ENCODE peak calls at places on chromosomes 12 and 14, in nine cellular contexts. Z is brain microvascular endothelial cell; R is caudate nucleus; H is Peyer's patch; E is keratinocyte; P is cardiac muscle cell; O is CD4-positive, alpha-beta memory T cell; Y is mammary epithelial cell; I is RWPE2. S is an unnamed sample.

GRCh38 chr12:46682148-46682547 is 143.6 kb downstream of the SLC38A4 start:
- DNase-seq in Z (no peak), R (no peak), H (no peak), E (no peak), P (no peak), O (no peak), Y (no peak), I (no peak), S (no peak)

GRCh38 chr14:20179880-20180279 is 10.8 kb upstream of the OR11G2 start:
- DNase-seq in Z (no peak), R (no peak), H (no peak), E (no peak), P (no peak), O (no peak), Y (no peak), I (no peak), S (no peak)

GRCh38 chr12:127987199-127987901 is 279.6 kb upstream of the TMEM132C start:
- DNase-seq in Z (peak), R (no peak), H (no peak), E (no peak), P (peak), O (no peak), Y (no peak), I (no peak), S (no peak)

GRCh38 chr12:13238204-13238603 is 41.7 kb downstream of the EMP1 start:
- DNase-seq in Z (no peak), R (no peak), H (no peak), E (no peak), P (no peak), O (no peak), Y (no peak), I (no peak), S (no peak)

GRCh38 chr12:75360920-75361319 is 26.4 kb downstream of the GLIPR1L1 start:
- DNase-seq in Z (no peak), R (no peak), H (no peak), E (no peak), P (no peak), O (peak), Y (no peak), I (no peak), S (no peak)

GRCh38 chr12:107365703-107366102 is 272.4 kb upstream of the CRY1 start:
- DNase-seq in Z (no peak), R (no peak), H (no peak), E (no peak), P (no peak), O (no peak), Y (no peak), I (no peak), S (no peak)

GRCh38 chr14:34711169-34711568 is 3.2 kb downstream of the CFL2 start:
- DNase-seq in Z (peak), R (no peak), H (no peak), E (peak), P (peak), O (no peak), Y (peak), I (no peak), S (no peak)

GRCh38 chr12:68617160-68617926 is 6.6 kb downstream of the RAP1B start:
- DNase-seq in Z (peak), R (no peak), H (no peak), E (no peak), P (no peak), O (no peak), Y (peak), I (no peak), S (no peak)

GRCh38 chr14:95545769-95546168 is 10.9 kb downstream of the GLRX5 start:
- DNase-seq in Z (peak), R (no peak), H (no peak), E (peak), P (no peak), O (no peak), Y (peak), I (no peak), S (no peak)

GRCh38 chr12:132079190-132079589 is 64.9 kb downstream of the DDX51 start:
- DNase-seq in Z (no peak), R (no peak), H (no peak), E (no peak), P (no peak), O (no peak), Y (no peak), I (no peak), S (no peak)

GRCh38 chr12:6229823-6230222 is 29.6 kb downstream of the CD9 start:
- DNase-seq in Z (peak), R (peak), H (no peak), E (no peak), P (no peak), O (no peak), Y (peak), I (no peak), S (no peak)

GRCh38 chr12:130622803-130623202 is 93.3 kb downstream of the RIMBP2 start:
- DNase-seq in Z (no peak), R (no peak), H (no peak), E (no peak), P (no peak), O (no peak), Y (no peak), I (no peak), S (no peak)

GRCh38 chr14:101476931-101477553 is 84.3 kb upstream of the DIO3 start:
- DNase-seq in Z (no peak), R (no peak), H (peak), E (no peak), P (peak), O (no peak), Y (no peak), I (peak), S (no peak)

GRCh38 chr12:6145584-6145983 is 21.1 kb upstream of the VWF start:
- DNase-seq in Z (no peak), R (no peak), H (no peak), E (no peak), P (no peak), O (no peak), Y (no peak), I (no peak), S (no peak)

GRCh38 chr14:75257241-75257640 is 21.4 kb upstream of the FOS start:
- DNase-seq in Z (no peak), R (no peak), H (no peak), E (no peak), P (no peak), O (no peak), Y (peak), I (no peak), S (no peak)

GRCh38 chr12:12803186-12803585 is 10.0 kb upstream of the DDX47 start:
- DNase-seq in Z (peak), R (no peak), H (peak), E (peak), P (no peak), O (peak), Y (peak), I (peak), S (peak)

GRCh38 chr12:81692008-81692407 is 67.1 kb downstream of the PPFIA2 start:
- DNase-seq in Z (no peak), R (no peak), H (no peak), E (peak), P (no peak), O (no peak), Y (peak), I (no peak), S (no peak)

GRCh38 chr12:60168441-60168840 is 572.6 kb downstream of the SLC16A7 start:
- DNase-seq in Z (peak), R (no peak), H (no peak), E (no peak), P (no peak), O (no peak), Y (no peak), I (no peak), S (no peak)

GRCh38 chr12:12998248-12998647 is 1.8 kb downstream of the HEBP1 start:
- DNase-seq in Z (no peak), R (no peak), H (no peak), E (no peak), P (no peak), O (no peak), Y (no peak), I (no peak), S (no peak)

GRCh38 chr12:122097641-122098364 is 19.2 kb downstream of the MLXIP start:
- DNase-seq in Z (no peak), R (no peak), H (peak), E (no peak), P (peak), O (no peak), Y (no peak), I (no peak), S (no peak)

GRCh38 chr12:11607313-11608081 is 42.0 kb upstream of the ETV6 start:
- DNase-seq in Z (peak), R (no peak), H (peak), E (no peak), P (peak), O (no peak), Y (no peak), I (no peak), S (no peak)

GRCh38 chr12:31568498-31568897 is 22.4 kb downstream of the DENND5B start:
- DNase-seq in Z (no peak), R (no peak), H (no peak), E (no peak), P (no peak), O (no peak), Y (no peak), I (no peak), S (no peak)

GRCh38 chr14:87461704-87462103 is 531.3 kb downstream of the GALC start:
- DNase-seq in Z (no peak), R (no peak), H (no peak), E (no peak), P (peak), O (no peak), Y (no peak), I (no peak), S (no peak)

GRCh38 chr12:29611906-29612305 is 114.4 kb upstream of the OVCH1 start:
- DNase-seq in Z (peak), R (no peak), H (no peak), E (no peak), P (peak), O (no peak), Y (peak), I (no peak), S (no peak)

GRCh38 chr14:51846631-51847488 is 13.6 kb upstream of the GNG2 start:
- DNase-seq in Z (peak), R (peak), H (no peak), E (no peak), P (no peak), O (peak), Y (no peak), I (no peak), S (peak)

GRCh38 chr14:71139058-71139946 is 232.0 kb downstream of the PCNX1 start:
- DNase-seq in Z (peak), R (peak), H (peak), E (no peak), P (peak), O (peak), Y (peak), I (no peak), S (peak)

GRCh38 chr12:58919271-58920101 is 818 bp downstream of the LRIG3 start:
- DNase-seq in Z (peak), R (no peak), H (no peak), E (no peak), P (peak), O (no peak), Y (peak), I (no peak), S (no peak)

GRCh38 chr12:6929806-6930452 is 2.2 kb downstream of the ATN1 start:
- DNase-seq in Z (no peak), R (no peak), H (no peak), E (no peak), P (no peak), O (no peak), Y (no peak), I (no peak), S (no peak)

GRCh38 chr14:33762462-33762861 is 188.4 kb downstream of the EGLN3 start:
- DNase-seq in Z (no peak), R (no peak), H (no peak), E (no peak), P (no peak), O (no peak), Y (no peak), I (no peak), S (no peak)

GRCh38 chr12:57242329-57242690 is 8.7 kb downstream of the STAC3 start:
- DNase-seq in Z (no peak), R (no peak), H (peak), E (no peak), P (no peak), O (no peak), Y (no peak), I (peak), S (no peak)

DNA sequence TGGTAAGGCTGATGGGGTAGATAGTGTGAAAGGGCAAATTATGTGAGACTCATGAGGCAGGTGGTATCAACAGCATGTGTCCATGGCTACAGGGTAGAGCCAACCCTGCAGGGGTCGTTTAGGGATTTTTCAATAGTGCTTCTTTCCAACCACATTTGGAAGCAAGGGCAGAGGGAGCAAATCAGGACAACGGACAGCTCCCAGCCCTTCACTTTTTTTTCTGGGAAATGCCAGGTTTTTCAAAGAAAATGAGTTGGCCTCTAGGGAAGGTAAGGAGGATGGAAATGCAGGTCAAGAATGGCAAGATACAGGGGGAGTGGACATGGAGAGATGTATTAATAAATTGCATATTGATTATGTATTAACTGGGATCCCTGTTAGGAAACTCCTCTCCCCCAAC is 4.9 kb upstream of the CMA1 start:
- DNase-seq in Z (no peak), R (no peak), H (no peak), E (no peak), P (no peak), O (no peak), Y (no peak), I (no peak), S (no peak)
- H3K27ac ChIP-seq in Z (no peak), R (no peak), H (no peak), E (no peak), P (no peak), O (no peak), Y (no peak), I (no peak), S (no peak)

DNA sequence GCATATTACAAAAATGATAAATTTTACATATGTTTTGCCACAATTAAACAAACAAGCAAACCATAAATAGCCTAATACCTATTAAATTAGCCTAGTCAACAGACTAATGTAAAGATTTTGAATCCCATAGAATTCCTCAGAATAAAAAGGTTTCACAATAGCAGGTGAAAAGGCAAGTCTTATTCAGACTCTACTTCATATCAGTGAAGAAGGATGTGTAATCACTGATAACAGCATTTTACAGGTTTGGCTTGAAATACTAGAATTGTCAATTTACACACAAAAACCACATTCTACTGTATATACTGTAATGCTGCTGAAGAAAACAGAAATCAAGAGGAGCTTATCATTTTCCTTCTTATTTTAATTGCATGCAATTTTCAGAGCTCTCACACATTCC is 90.8 kb upstream of the SSTR1 start:
- DNase-seq in Z (no peak), R (no peak), H (no peak), E (no peak), P (no peak), O (no peak), Y (no peak), I (no peak), S (no peak)
- H3K27ac ChIP-seq in Z (no peak), R (no peak), H (no peak), E (no peak), P (no peak), O (no peak), Y (no peak), I (no peak), S (no peak)

DNA sequence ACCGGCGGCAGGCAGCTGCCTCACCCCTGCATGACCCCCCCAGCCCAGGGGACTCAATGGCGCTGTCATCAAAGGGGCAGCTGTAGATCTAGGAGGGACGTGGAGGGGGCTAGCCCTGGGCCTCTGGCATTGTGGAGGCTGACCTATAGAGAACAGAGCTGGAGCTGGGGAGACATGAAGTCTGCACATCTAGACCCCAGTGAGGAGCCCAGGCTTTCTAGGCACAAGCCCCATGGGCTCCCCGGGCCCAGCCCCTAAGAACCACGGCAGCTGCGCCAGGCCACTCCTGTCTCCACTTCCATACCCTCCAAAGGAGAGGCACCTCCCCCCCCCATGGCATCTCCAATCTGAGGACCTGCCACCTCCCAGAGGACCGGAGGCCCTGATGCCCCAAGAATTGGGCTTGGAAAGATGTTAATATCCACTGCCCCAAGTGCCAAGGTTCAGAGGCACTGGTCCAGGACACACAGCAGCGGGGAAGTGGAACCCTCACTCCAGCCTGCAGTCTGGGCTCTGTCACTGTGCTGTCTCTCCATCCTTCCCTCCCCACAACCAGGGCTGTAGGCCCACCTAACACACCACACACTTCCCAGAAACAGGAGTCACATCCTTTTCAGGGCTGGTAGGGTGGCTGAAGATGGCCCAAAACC is 4.5 kb downstream of the ANKRD9 start:
- DNase-seq in Z (no peak), R (no peak), H (no peak), E (no peak), P (no peak), O (no peak), Y (no peak), I (peak), S (no peak)
- H3K27ac ChIP-seq in Z (no peak), R (no peak), H (no peak), E (no peak), P (peak), O (no peak), Y (no peak), I (no peak), S (no peak)

GRCh38 chr14:64659366-64659765 is 44.9 kb upstream of the PLEKHG3 start:
- DNase-seq in Z (no peak), R (no peak), H (no peak), E (no peak), P (no peak), O (no peak), Y (no peak), I (no peak), S (no peak)
- H3K27ac ChIP-seq in Z (no peak), R (no peak), H (no peak), E (no peak), P (no peak), O (no peak), Y (no peak), I (no peak), S (no peak)

DNA sequence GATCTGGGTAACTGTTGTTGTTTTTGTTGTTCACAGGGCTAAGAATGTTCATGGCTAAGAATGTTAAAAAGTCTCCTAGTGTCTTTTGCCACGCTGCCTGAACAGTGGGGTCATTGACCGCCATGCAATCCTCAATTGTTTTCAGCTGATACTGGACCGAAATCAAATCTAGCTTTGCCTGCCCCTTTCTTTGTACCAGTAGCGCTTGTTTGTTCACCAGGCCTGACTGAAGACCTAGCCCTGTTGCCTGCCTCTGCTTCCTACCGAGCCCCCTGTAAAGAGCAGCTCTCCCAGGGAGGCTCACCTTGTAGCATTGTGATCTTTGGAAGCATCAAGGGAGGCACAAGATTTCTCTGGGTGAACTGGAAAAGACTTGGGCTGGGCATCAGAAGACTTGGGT is 6.7 kb downstream of the PSEN1 start:
- DNase-seq in Z (no peak), R (peak), H (no peak), E (no peak), P (no peak), O (no peak), Y (no peak), I (no peak), S (no peak)
- H3K27ac ChIP-seq in Z (no peak), R (peak), H (no peak), E (no peak), P (no peak), O (no peak), Y (no peak), I (no peak), S (no peak)

GRCh38 chr12:14841761-14842160 is 1.6 kb downstream of the ART4 start:
- DNase-seq in Z (peak), R (no peak), H (no peak), E (no peak), P (peak), O (no peak), Y (peak), I (no peak), S (no peak)

GRCh38 chr12:14842315-14842714 is 1.0 kb downstream of the ART4 start:
- DNase-seq in Z (no peak), R (no peak), H (no peak), E (no peak), P (no peak), O (no peak), Y (no peak), I (no peak), S (no peak)

GRCh38 chr12:14839262-14839661 is 4.1 kb downstream of the ART4 start:
- DNase-seq in Z (no peak), R (no peak), H (no peak), E (no peak), P (no peak), O (no peak), Y (no peak), I (no peak), S (no peak)

GRCh38 chr12:14843425-14843887 is at the start of gene ART4:
- DNase-seq in Z (no peak), R (no peak), H (no peak), E (no peak), P (no peak), O (no peak), Y (no peak), I (no peak), S (no peak)

DNA sequence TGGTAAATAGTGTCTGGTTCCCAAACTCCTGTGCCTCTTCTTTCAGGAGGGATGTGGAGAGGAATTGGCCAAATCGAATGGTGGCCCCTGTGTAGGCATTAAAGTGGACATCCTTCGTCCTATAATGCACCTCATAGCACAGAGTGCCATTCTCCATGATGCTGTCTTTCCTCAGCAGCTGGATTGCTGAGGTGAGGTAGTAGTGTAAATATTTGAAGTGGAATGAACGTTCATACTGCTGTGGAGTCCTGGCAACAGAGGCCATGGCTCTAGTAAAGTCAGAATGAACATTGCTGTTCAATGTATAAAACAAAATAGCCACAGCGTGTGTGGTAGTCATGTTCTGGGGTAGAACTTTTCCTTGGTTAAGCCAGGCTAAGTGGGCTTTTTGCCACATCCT is 2.7 kb downstream of the ART4 start:
- DNase-seq in Z (no peak), R (no peak), H (no peak), E (no peak), P (no peak), O (no peak), Y (no peak), I (no peak), S (no peak)
- H3K27ac ChIP-seq in Z (no peak), R (no peak), H (no peak), E (no peak), P (no peak), O (no peak), Y (no peak), I (no peak), S (no peak)

GRCh38 chr12:93407963-93408283 is 30.2 kb downstream of the NUDT4 start:
- DNase-seq in Z (no peak), R (no peak), H (no peak), E (no peak), P (no peak), O (no peak), Y (no peak), I (no peak), S (no peak)
- H3K27ac ChIP-seq in Z (no peak), R (no peak), H (no peak), E (no peak), P (peak), O (no peak), Y (no peak), I (no peak), S (no peak)

GRCh38 chr14:104731249-104731924 is 7.4 kb downstream of the ADSS1 start:
- DNase-seq in Z (no peak), R (no peak), H (no peak), E (no peak), P (peak), O (no peak), Y (no peak), I (no peak), S (no peak)
- H3K27ac ChIP-seq in Z (no peak), R (no peak), H (no peak), E (no peak), P (no peak), O (no peak), Y (no peak), I (peak), S (no peak)

S was measured in CD4-positive, alpha-beta T cell.